ENCODE peak calls at places on chromosomes 16 and 17, in seven cellular contexts. Y is left lung, O is PC-3, V is testis, I is gastrocnemius medialis, P is fibroblast of lung, E is heart left ventricle. X is an unnamed sample. For H3K9me3, the result is how much of the 10 kb centered on the place peaks cover.

GRCh38 chr16:57235128-57236092 is 9.6 kb upstream of the ARL2BP start:
- DNase-seq in V (no peak), Y (no peak), E (no peak), I (no peak), O (peak), P (peak), X (no peak)

GRCh38 chr16:16147316-16147999 is 75.8 kb downstream of the ABCC6 start:
- DNase-seq in Y (no peak), I (no peak), E (no peak), V (no peak), O (no peak), P (no peak), X (no peak)

GRCh38 chr17:82520041-82520910 is 744 bp downstream of the FOXK2 start:
- DNase-seq in O (peak), Y (peak), I (no peak), P (peak), E (peak), V (peak), X (peak)

GRCh38 chr17:45123930-45124796 is 8.2 kb downstream of the PLCD3 start:
- DNase-seq in P (peak), I (peak), E (peak), O (peak), V (no peak), Y (peak), X (no peak)

GRCh38 chr16:86019446-86020047 is 120.6 kb downstream of the IRF8 start:
- DNase-seq in I (no peak), E (no peak), V (peak), Y (no peak), O (no peak), P (no peak), X (no peak)

GRCh38 chr16:56611281-56611833 is 3.0 kb downstream of the MT2A start:
- DNase-seq in V (peak), I (peak), E (peak), O (no peak), P (peak), Y (no peak), X (peak)

GRCh38 chr17:11503292-11503691 is 95.0 kb upstream of the DNAH9 start:
- DNase-seq in O (no peak), Y (no peak), V (no peak), E (no peak), P (no peak), I (no peak), X (no peak)

GRCh38 chr17:45680360-45680759 is 103.8 kb upstream of the CRHR1 start:
- DNase-seq in P (no peak), O (no peak), Y (no peak), I (no peak), E (no peak), V (no peak), X (no peak)

GRCh38 chr17:50058296-50058945 is 2.5 kb downstream of the ITGA3 start:
- DNase-seq in P (no peak), Y (no peak), E (peak), V (peak), O (no peak), I (no peak), X (no peak)

GRCh38 chr16:57667069-57667525 is 1.0 kb upstream of the ADGRG3 start:
- DNase-seq in Y (no peak), E (no peak), O (no peak), I (no peak), V (no peak), P (no peak), X (no peak)

GRCh38 chr17:45702666-45703266 is 81.4 kb upstream of the CRHR1 start:
- DNase-seq in P (peak), V (no peak), I (no peak), Y (no peak), O (peak), E (no peak), X (no peak)

GRCh38 chr16:85446846-85447656 is 166.1 kb upstream of the GSE1 start:
- DNase-seq in Y (no peak), V (no peak), O (no peak), I (peak), E (no peak), P (no peak), X (no peak)

GRCh38 chr17:31487648-31488263 is 96.3 kb downstream of the RAB11FIP4 start:
- DNase-seq in E (peak), Y (peak), P (peak), V (peak), I (peak), O (peak), X (peak)

GRCh38 chr16:84039696-84040095 is 2.9 kb downstream of the SLC38A8 start:
- DNase-seq in V (no peak), Y (peak), E (no peak), O (no peak), P (no peak), I (no peak), X (no peak)

GRCh38 chr16:68247400-68247799 is 2.2 kb downstream of the PLA2G15 start:
- DNase-seq in I (peak), P (no peak), O (no peak), V (no peak), E (peak), Y (no peak), X (peak)

GRCh38 chr17:79324219-79324618 is 249.6 kb downstream of the ENGASE start:
- DNase-seq in P (no peak), I (no peak), O (no peak), V (no peak), E (no peak), Y (no peak), X (peak)

GRCh38 chr17:79970576-79971068 is 65.0 kb downstream of the TBC1D16 start:
- DNase-seq in E (no peak), V (peak), Y (peak), P (peak), I (no peak), O (peak), X (no peak)

GRCh38 chr17:68849673-68850260 is 105.4 kb downstream of the ABCA8 start:
- DNase-seq in Y (no peak), O (no peak), I (no peak), E (no peak), P (no peak), V (no peak), X (no peak)

GRCh38 chr17:81383504-81384421 is 11.5 kb upstream of the BAHCC1 start:
- DNase-seq in Y (no peak), P (no peak), E (no peak), I (no peak), V (no peak), O (no peak), X (no peak)
- TF ChIP-seq CTCF in Y (no peak), P (no peak), E (no peak), I (no peak), V (no peak), O (no peak), X (no peak)

DNA sequence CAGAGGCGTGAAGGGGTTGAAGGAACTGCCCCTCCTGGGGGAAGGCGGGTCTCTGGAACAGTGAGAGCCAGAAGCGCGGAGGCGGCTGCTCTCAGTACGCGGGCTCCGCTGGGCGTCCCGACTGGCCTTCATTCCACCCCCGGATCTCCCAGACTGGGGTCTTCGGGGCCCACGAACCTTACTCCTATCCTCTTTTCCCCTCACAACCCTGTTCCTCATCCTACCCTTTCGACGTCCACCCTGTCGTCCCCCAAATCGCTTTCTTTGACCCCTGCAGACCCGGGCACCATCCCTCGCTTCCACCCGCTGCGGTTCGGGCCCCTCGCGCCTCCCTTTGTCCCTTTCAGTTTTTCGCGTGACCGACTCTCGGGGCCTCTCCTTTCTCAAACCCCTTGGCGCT is 2114.6 kb downstream of the TP53TG3F start:
- DNase-seq in P (no peak), O (no peak), I (no peak), E (no peak), Y (no peak), V (no peak), X (no peak)
- H3K9me3 ChIP-seq in P (under half), O (under half), I (under half), E (under half), Y (half or more), V (under half), X (under half)

DNA sequence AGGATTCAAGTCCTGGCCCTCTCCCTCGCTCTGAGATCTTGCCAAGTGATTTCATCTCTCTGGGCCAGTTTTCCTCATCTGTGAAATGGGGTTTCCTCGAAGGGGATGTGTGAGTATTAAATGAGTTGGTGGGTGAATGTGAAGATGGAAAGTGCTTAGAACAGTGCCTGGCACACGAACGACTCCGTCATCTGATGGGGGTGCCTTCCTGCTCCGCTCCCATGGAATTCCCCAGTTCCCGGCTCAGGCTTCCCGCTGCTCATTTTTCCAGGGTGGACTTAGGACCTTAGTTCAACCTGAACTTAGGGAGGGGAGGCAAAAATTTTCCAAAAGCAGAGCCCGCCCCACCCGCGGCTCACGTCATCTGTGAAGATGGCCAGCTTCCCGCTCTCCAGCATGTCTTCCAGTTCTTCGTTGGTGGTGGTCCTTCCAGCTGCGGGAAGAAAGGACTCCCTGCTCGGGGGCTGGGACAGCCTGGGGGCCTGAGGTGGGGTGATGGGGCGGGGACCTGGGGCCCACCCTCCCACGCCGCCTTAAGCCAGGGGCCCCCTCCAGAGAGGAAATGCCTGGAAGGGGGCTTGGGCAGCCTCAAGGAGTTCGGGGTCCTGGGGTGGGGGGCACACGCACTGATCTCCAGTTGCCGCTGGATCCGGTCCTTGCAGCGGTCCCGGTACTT is 11.5 kb downstream of the HSD3B7 start:
- DNase-seq in O (peak), Y (no peak), E (no peak), V (no peak), P (no peak), I (no peak), X (no peak)
- H3K4me3 ChIP-seq in O (peak), Y (peak), E (peak), V (peak), P (peak), I (peak), X (peak)

GRCh38 chr16:81680444-81681263 is 98.4 kb upstream of the PLCG2 start:
- DNase-seq in E (no peak), Y (peak), V (no peak), P (no peak), O (no peak), I (no peak), X (no peak)
- TF ChIP-seq CTCF in E (no peak), Y (no peak), V (no peak), P (no peak), O (no peak), I (no peak), X (no peak)

GRCh38 chr16:88290850-88291830 is 91.6 kb upstream of the ZNF469 start:
- DNase-seq in I (no peak), Y (peak), V (no peak), E (no peak), P (no peak), O (no peak), X (no peak)
- H3K9me3 ChIP-seq in I (under half), Y (under half), V (under half), E (under half), P (under half), O (under half), X (under half)

GRCh38 chr17:47352848-47353247 is 29.1 kb downstream of the EFCAB13 start:
- DNase-seq in O (no peak), V (no peak), E (no peak), P (no peak), Y (no peak), I (no peak), X (no peak)

GRCh38 chr17:47363171-47363570 is 39.4 kb downstream of the EFCAB13 start:
- DNase-seq in Y (no peak), I (no peak), V (no peak), P (no peak), O (no peak), E (no peak), X (no peak)

DNA sequence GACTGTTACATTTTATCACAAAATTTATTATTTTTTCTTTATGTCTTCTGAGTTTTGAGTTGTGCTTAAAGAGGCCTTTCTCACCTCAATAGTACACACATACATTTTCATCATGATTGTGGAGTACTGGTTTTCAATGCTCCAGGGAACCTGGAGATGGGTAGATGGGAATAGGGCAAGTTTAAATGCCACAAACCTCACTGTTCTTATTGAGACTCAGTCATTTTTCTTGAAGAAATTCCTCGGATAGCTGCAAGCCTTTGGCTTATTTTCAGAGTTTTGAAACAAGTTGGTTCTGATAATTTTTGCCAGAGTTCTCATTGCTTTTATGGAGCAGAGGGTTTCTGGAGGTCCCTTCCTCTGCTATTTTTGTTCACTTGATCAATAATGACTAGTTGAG is 34.9 kb downstream of the EFCAB13 start:
- DNase-seq in O (no peak), E (no peak), I (no peak), V (no peak), Y (no peak), P (no peak), X (no peak)
- H3K4me3 ChIP-seq in O (no peak), E (no peak), I (no peak), V (no peak), Y (no peak), P (no peak), X (no peak)

GRCh38 chr17:42065201-42065600 is 14.8 kb upstream of the C17orf113 start:
- DNase-seq in Y (no peak), O (no peak), I (no peak), V (no peak), P (no peak), E (no peak), X (no peak)

GRCh38 chr17:42062673-42063072 is 12.3 kb upstream of the C17orf113 start:
- DNase-seq in I (no peak), P (no peak), V (no peak), E (no peak), O (no peak), Y (no peak), X (no peak)

GRCh38 chr17:42071810-42072209 is 21.4 kb upstream of the C17orf113 start:
- DNase-seq in E (no peak), O (no peak), Y (no peak), V (no peak), P (no peak), I (no peak), X (no peak)

GRCh38 chr17:42068979-42069378 is 18.6 kb upstream of the C17orf113 start:
- DNase-seq in Y (no peak), P (no peak), I (no peak), O (no peak), V (no peak), E (no peak), X (no peak)

GRCh38 chr17:42067371-42068180 is 17.2 kb upstream of the C17orf113 start:
- DNase-seq in V (peak), P (peak), O (peak), E (peak), I (peak), Y (peak), X (peak)
- TF ChIP-seq CTCF in V (peak), P (peak), O (peak), E (peak), I (peak), Y (peak), X (peak)

GRCh38 chr16:35711435-35711834 is 2252.0 kb downstream of the TP53TG3F start:
- DNase-seq in Y (no peak), I (no peak), O (no peak), P (no peak), V (no peak), E (no peak), X (no peak)
- H3K9me3 ChIP-seq in Y (half or more), I (under half), O (under half), P (under half), V (under half), E (under half), X (under half)

DNA sequence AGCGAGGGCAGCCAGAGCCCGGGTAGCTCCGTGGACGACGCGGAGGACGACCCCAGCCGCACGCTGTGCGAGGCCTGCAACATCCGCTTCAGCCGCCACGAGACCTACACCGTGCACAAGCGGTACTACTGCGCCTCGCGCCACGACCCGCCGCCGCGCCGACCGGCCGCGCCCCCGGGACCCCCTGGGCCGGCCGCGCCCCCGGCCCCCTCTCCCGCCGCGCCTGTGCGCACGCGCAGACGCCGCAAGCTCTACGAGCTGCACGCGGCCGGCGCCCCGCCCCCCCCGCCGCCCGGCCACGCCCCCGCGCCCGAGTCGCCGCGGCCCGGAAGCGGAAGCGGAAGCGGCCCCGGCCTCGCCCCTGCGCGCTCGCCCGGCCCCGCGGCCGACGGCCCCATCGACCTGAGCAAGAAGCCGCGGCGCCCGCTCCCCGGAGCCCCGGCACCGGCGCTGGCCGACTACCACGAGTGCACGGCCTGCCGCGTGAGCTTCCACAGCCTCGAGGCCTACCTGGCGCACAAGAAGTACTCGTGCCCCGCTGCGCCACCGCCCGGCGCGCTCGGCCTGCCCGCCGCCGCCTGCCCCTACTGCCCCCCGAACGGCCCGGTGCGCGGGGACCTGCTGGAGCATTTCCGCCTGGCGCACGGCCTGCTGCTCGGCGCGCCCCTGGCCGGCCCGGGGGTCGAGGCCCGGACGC is 36.1 kb upstream of the ZC3H18 start:
- DNase-seq in V (peak), O (peak), Y (peak), E (peak), P (peak), I (peak), X (no peak)
- H3K4me3 ChIP-seq in V (peak), O (peak), Y (peak), E (peak), P (peak), I (peak), X (no peak)

GRCh38 chr16:74035816-74036215 is 260.8 kb upstream of the PSMD7 start:
- DNase-seq in V (no peak), P (no peak), Y (no peak), E (no peak), O (peak), I (no peak), X (no peak)
- TF ChIP-seq CTCF in V (no peak), P (peak), Y (no peak), E (no peak), O (peak), I (no peak), X (no peak)